ENCODE peak calls at places on chromosomes 5 and 9, in eight cellular contexts. Y is CD4-positive, alpha-beta memory T cell; E is stimulated activated CD4-positive, alpha-beta T cell treated with anti-CD3 and anti-CD28 coated beads, Interleukin-4, amount 100 ng/mL, for 4 hours; R is right lobe of liver; G is COLO829; W is T-helper 1 cell; N is activated CD4-positive, alpha-beta T cell treated with anti-CD3 and anti-CD28 coated beads for 24 hours; Q is HEK293T. S is an unnamed sample.
A peak's percentile ranks its signal among the peaks of the same experiment; 100 is the strongest.

GRCh38 chr5:133461796-133462516 is 150.4 kb downstream of the FSTL4 start:
- DNase-seq in Y (no peak), E (no peak), R (no peak), G (no peak), W (no peak), N (no peak), Q (no peak), S (no peak)

GRCh38 chr5:75465480-75465879 is 45.9 kb downstream of the CERT1 start:
- DNase-seq in Y (no peak), E (no peak), R (no peak), G (no peak), W (no peak), N (no peak), Q (no peak), S (no peak)

GRCh38 chr9:19160085-19160484 is 32.8 kb upstream of the PLIN2 start:
- DNase-seq in Y (no peak), E (no peak), R (no peak), G (no peak), W (no peak), N (no peak), Q (no peak), S (peak; percentile 61)

GRCh38 chr5:42718591-42718990 is 38.0 kb upstream of the CCDC152 start:
- DNase-seq in Y (peak; percentile 36), E (no peak), R (no peak), G (no peak), W (no peak), N (no peak), Q (no peak), S (no peak)

GRCh38 chr5:88761269-88761880 is 121.6 kb downstream of the MEF2C start:
- DNase-seq in Y (no peak), E (no peak), R (no peak), G (no peak), W (no peak), N (no peak), Q (no peak), S (no peak)

GRCh38 chr5:10857333-10857723 is 96.3 kb upstream of the DAP start:
- DNase-seq in Y (no peak), E (no peak), R (no peak), G (no peak), W (no peak), N (no peak), Q (no peak), S (no peak)

GRCh38 chr9:135343733-135344522 is 135.7 kb upstream of the PPP1R26 start:
- DNase-seq in Y (peak; percentile 12), E (no peak), R (peak; percentile 73), G (peak; percentile 66), W (peak; percentile 14), N (peak; percentile 43), Q (peak; percentile 83), S (peak; percentile 36)

GRCh38 chr9:70614786-70615565 is 200.5 kb upstream of the KLF9 start:
- DNase-seq in Y (no peak), E (no peak), R (no peak), G (no peak), W (no peak), N (no peak), Q (no peak), S (no peak)

GRCh38 chr5:84287964-84288363 is 96.7 kb downstream of the EDIL3 start:
- DNase-seq in Y (no peak), E (no peak), R (no peak), G (peak; percentile 59), W (no peak), N (no peak), Q (no peak), S (no peak)

GRCh38 chr5:40877371-40877988 is 31.8 kb upstream of the C7 start:
- DNase-seq in Y (no peak), E (peak; percentile 37), R (no peak), G (no peak), W (no peak), N (no peak), Q (no peak), S (peak; percentile 2)

GRCh38 chr5:6837519-6838110 is 124.4 kb downstream of the TENT4A start:
- DNase-seq in Y (no peak), E (no peak), R (no peak), G (no peak), W (no peak), N (no peak), Q (peak; percentile 51), S (peak; percentile 47)